ENCODE peak calls at places on chromosomes 3 and 15, in seven cellular contexts. J is NCI-H524 treated with DMSO at 0.1 percent for 48 hours; T is posterior vena cava; F is stimulated activated CD4-positive, alpha-beta T cell treated with anti-CD3 and anti-CD28 coated beads, Interleukin-2, amount 100 ng/mL, for 48 hours; Y is NCI-H460; R is stimulated activated CD8-positive, alpha-beta memory T cell treated with anti-CD3 and anti-CD28 coated beads, Interleukin-12 subunit alpha, Interleukin-12 subunit beta, amount 100 ng/mL, for 1 hour; W is activated T-helper 1 cell treated with Interleukin-2 at 50 U/mL for 16 hours. P is an unnamed sample.

GRCh38 chr3:135865554-135865953 is 100.0 kb upstream of the PPP2R3A start:
- DNase-seq in J (no peak), T (no peak), F (no peak), Y (no peak), R (no peak), W (no peak), P (no peak)

GRCh38 chr3:187858086-187858485 is 112.8 kb upstream of the BCL6 start:
- DNase-seq in J (no peak), T (no peak), F (no peak), Y (no peak), R (no peak), W (no peak), P (no peak)

GRCh38 chr3:24548278-24548677 is 53.6 kb upstream of the THRB start:
- DNase-seq in J (no peak), T (no peak), F (no peak), Y (no peak), R (no peak), W (no peak), P (no peak)

GRCh38 chr3:64918989-64919388 is 231.2 kb upstream of the ADAMTS9 start:
- DNase-seq in J (no peak), T (no peak), F (no peak), Y (no peak), R (no peak), W (no peak), P (no peak)

GRCh38 chr3:183895296-183895695 is 10.6 kb upstream of the PARL start:
- DNase-seq in J (peak), T (no peak), F (no peak), Y (peak), R (no peak), W (no peak), P (peak)

GRCh38 chr15:67172172-67172571 is 82.3 kb downstream of the AAGAB start:
- DNase-seq in J (no peak), T (peak), F (no peak), Y (no peak), R (no peak), W (no peak), P (no peak)

GRCh38 chr3:152458725-152459515 is 190.2 kb downstream of the MBNL1 start:
- DNase-seq in J (no peak), T (no peak), F (no peak), Y (no peak), R (no peak), W (no peak), P (no peak)

GRCh38 chr3:97934980-97935695 is 37.1 kb downstream of the RIOX2 start:
- DNase-seq in J (no peak), T (no peak), F (no peak), Y (no peak), R (no peak), W (no peak), P (no peak)

GRCh38 chr3:196636369-196637349 is 2.8 kb upstream of the NRROS start:
- DNase-seq in J (no peak), T (no peak), F (no peak), Y (no peak), R (no peak), W (no peak), P (no peak)

GRCh38 chr15:56913670-56914069 is 4.8 kb upstream of the TCF12 start:
- DNase-seq in J (no peak), T (no peak), F (no peak), Y (no peak), R (no peak), W (no peak), P (peak)

GRCh38 chr15:93324191-93324590 is 235.2 kb upstream of the RGMA start:
- DNase-seq in J (no peak), T (no peak), F (no peak), Y (no peak), R (no peak), W (no peak), P (no peak)

GRCh38 chr15:88904808-88905327 is 8.3 kb downstream of the MFGE8 start:
- DNase-seq in J (no peak), T (peak), F (peak), Y (peak), R (peak), W (peak), P (peak)

GRCh38 chr3:48301814-48302194 is 31.7 kb downstream of the SPINK8 start:
- DNase-seq in J (no peak), T (no peak), F (peak), Y (peak), R (no peak), W (no peak), P (no peak)

GRCh38 chr3:36434682-36435426 is 54.5 kb downstream of the STAC start:
- DNase-seq in J (no peak), T (no peak), F (no peak), Y (no peak), R (no peak), W (no peak), P (no peak)

GRCh38 chr3:11476814-11477213 is 166.9 kb downstream of the VGLL4 start:
- DNase-seq in J (peak), T (no peak), F (no peak), Y (no peak), R (no peak), W (no peak), P (no peak)

GRCh38 chr15:72197460-72198409 is at the start of gene GRAMD2A:
- DNase-seq in J (no peak), T (no peak), F (peak), Y (peak), R (no peak), W (no peak), P (no peak)